ENCODE peak calls at places on chromosomes 12 and 14, in four cellular contexts. E is CD8-positive, alpha-beta T cell; V is fibroblast of lung; K is esophagus squamous epithelium. Q is an unnamed sample.

GRCh38 chr12:51901121-51901812 is 6.0 kb upstream of the ACVRL1 start:
- DNase-seq in V (peak), E (no peak), K (no peak), Q (peak)

GRCh38 chr12:116434155-116435065 is 124.8 kb upstream of the MAP1LC3B2 start:
- DNase-seq in E (no peak), K (no peak), V (peak), Q (peak)

GRCh38 chr14:94677239-94677612 is 65.0 kb downstream of the SERPINA3 start:
- DNase-seq in E (no peak), V (no peak), K (no peak), Q (peak)

GRCh38 chr14:80055912-80056801 is 155.1 kb downstream of the DIO2 start:
- DNase-seq in V (peak), K (no peak), E (no peak), Q (no peak)

GRCh38 chr14:59155886-59156285 is 32.6 kb upstream of the DAAM1 start:
- DNase-seq in V (no peak), E (no peak), K (no peak), Q (no peak)

GRCh38 chr12:108773798-108774788 is 42.8 kb upstream of the CORO1C start:
- DNase-seq in K (no peak), V (peak), E (no peak), Q (peak)

GRCh38 chr12:121121805-121122204 is 10.9 kb upstream of the P2RX7 start:
- DNase-seq in E (no peak), K (no peak), V (no peak), Q (no peak)

GRCh38 chr14:72839753-72840390 is 54.0 kb downstream of the DPF3 start:
- DNase-seq in E (no peak), K (no peak), V (no peak), Q (no peak)

GRCh38 chr12:124153396-124153795 is 141.5 kb upstream of the RFLNA start:
- DNase-seq in K (no peak), E (no peak), V (no peak), Q (no peak)

GRCh38 chr12:15546102-15546701 is 223.9 kb downstream of the PTPRO start:
- DNase-seq in V (no peak), K (no peak), E (peak), Q (no peak)

GRCh38 chr14:53619625-53620324 is 336.9 kb downstream of the BMP4 start:
- DNase-seq in E (no peak), K (no peak), V (peak), Q (no peak)

GRCh38 chr14:77642407-77642806 is 26.0 kb upstream of the SPTLC2 start:
- DNase-seq in K (no peak), V (no peak), E (no peak), Q (no peak)

GRCh38 chr12:50061946-50062725 is 4.7 kb downstream of the ASIC1 start:
- DNase-seq in V (no peak), K (no peak), E (no peak), Q (no peak)

GRCh38 chr14:54676822-54677708 is 110.1 kb downstream of the SAMD4A start:
- DNase-seq in V (peak), K (no peak), E (no peak), Q (no peak)

GRCh38 chr14:100170880-100171279 is 11.4 kb upstream of the DEGS2 start:
- DNase-seq in E (no peak), K (no peak), V (no peak), Q (no peak)

GRCh38 chr12:27751386-27752047 is 28.5 kb upstream of the KLHL42 start:
- DNase-seq in K (no peak), E (no peak), V (no peak), Q (no peak)

DNA sequence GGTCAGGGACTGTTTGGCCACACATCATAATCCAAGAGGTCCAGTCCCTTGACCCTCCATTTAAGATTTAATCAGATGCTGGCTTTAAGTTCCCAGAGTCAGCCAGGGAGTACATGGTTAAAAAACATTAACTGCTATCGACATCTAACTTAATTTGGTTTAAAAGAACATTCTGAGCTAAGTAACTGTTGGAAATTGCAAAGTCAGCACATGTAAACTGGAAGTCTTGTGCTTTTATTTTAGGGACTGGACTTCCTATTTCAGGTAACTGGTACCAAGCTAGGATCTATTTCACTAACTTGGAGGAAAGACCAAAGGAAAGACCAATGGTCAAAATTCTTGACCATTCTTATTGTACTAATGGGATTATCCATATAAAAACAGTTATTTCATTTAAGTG is 40.6 kb downstream of the GNS start:
- DNase-seq in E (no peak), V (no peak), K (no peak), Q (no peak)
- TF ChIP-seq CTCF in E (no peak), V (no peak), K (no peak), Q (no peak)

DNA sequence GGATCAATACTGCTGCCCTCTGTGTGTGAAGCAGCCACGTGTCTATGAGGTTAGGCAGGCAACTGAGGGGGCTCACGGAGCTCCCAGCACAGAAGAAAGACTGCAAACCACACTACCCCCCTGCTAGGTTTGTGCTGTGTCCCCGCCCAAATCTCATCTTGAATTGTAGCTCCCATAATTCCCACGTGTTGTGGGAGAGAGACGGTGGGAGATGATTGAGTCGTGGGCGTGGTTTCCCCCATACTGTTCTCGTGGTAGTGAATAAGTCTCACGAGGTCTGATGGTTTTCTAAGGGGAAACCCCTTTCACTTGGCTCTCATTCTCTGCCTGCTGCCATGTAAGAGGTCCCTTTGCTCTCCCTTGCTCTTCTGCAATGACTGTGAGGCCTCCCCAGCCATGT is 68.6 kb downstream of the ACTN1 start:
- DNase-seq in V (no peak), K (no peak), E (no peak), Q (no peak)
- H3K27ac ChIP-seq in V (no peak), K (peak), E (no peak), Q (peak)

GRCh38 chr12:55733021-55733555 is 4.3 kb upstream of the CD63 start:
- DNase-seq in K (no peak), E (no peak), V (no peak), Q (no peak)
- H3K4me3 ChIP-seq in K (no peak), E (no peak), V (no peak), Q (no peak)

GRCh38 chr12:48978291-48978740 is at the start of gene WNT1:
- DNase-seq in E (no peak), K (no peak), V (no peak), Q (no peak)
- TF ChIP-seq CTCF in E (peak), K (peak), V (no peak), Q (no peak)

Q was measured in coronary artery.